ENCODE peak calls at places on chromosome 17, in four cellular contexts. N is heart left ventricle, X is thyroid gland, B is ovary. P is an unnamed sample.

GRCh38 chr17:44636562-44636961 is 19.7 kb upstream of the MEIOC start:
- DNase-seq in N (no peak), B (no peak), X (no peak), P (no peak)

GRCh38 chr17:81004336-81005015 is 12.8 kb downstream of the CHMP6 start:
- DNase-seq in B (no peak), N (no peak), X (no peak), P (no peak)

GRCh38 chr17:1907818-1908698 is 78.3 kb downstream of the RPA1 start:
- DNase-seq in N (no peak), B (no peak), X (peak; percentile 11), P (no peak)

GRCh38 chr17:28720247-28720996 is 637 bp downstream of the RPL23A start:
- DNase-seq in X (no peak), N (no peak), B (no peak), P (no peak)

GRCh38 chr17:81419333-81419885 is 24.2 kb downstream of the BAHCC1 start:
- DNase-seq in B (peak; percentile 93), N (peak; percentile 97), X (peak; percentile 90), P (peak; percentile 57)

GRCh38 chr17:73423806-73424205 is 112.0 kb upstream of the CDC42EP4 start:
- DNase-seq in B (no peak), X (no peak), N (no peak), P (no peak)

GRCh38 chr17:45740553-45741330 is 43.4 kb upstream of the CRHR1 start:
- DNase-seq in B (no peak), N (peak; percentile 45), X (peak; percentile 36), P (peak; percentile 14)

GRCh38 chr17:67294451-67295199 is 49.6 kb upstream of the HELZ start:
- DNase-seq in N (no peak), X (peak; percentile 63), B (no peak), P (no peak)

GRCh38 chr17:59221159-59221847 is 992 bp downstream of the GDPD1 start:
- DNase-seq in X (no peak), B (no peak), N (no peak), P (no peak)

GRCh38 chr17:18033442-18034099 is 5.4 kb downstream of the ATPAF2 start:
- DNase-seq in N (peak; percentile 70), B (peak; percentile 33), X (peak; percentile 46), P (peak; percentile 72)

GRCh38 chr17:2215616-2216364 is 87.8 kb downstream of the SMG6 start:
- DNase-seq in N (peak; percentile 84), X (no peak), B (peak; percentile 77), P (peak; percentile 59)

GRCh38 chr17:67992541-67993152 is 3.6 kb downstream of the C17orf58 start:
- DNase-seq in N (no peak), X (no peak), B (no peak), P (no peak)

GRCh38 chr17:81656835-81657234 is 493 bp upstream of the PDE6G start:
- DNase-seq in N (no peak), B (no peak), X (no peak), P (no peak)

GRCh38 chr17:76714822-76715461 is 4.2 kb upstream of the MXRA7 start:
- DNase-seq in X (peak; percentile 85), B (peak; percentile 76), N (peak; percentile 69), P (peak; percentile 84)

GRCh38 chr17:75844530-75845057 is 390 bp upstream of the UNC13D start:
- DNase-seq in X (peak; percentile 93), N (no peak), B (no peak), P (peak; percentile 82)

GRCh38 chr17:20197527-20197926 is 188.4 kb downstream of the SPECC1 start:
- DNase-seq in X (no peak), N (no peak), B (no peak), P (no peak)
- H3K9me3 ChIP-seq in X (no peaks in the 10 kb centered on the region), N (no peaks in the 10 kb centered on the region), B (no peaks in the 10 kb centered on the region), P (no peaks in the 10 kb centered on the region)

DNA sequence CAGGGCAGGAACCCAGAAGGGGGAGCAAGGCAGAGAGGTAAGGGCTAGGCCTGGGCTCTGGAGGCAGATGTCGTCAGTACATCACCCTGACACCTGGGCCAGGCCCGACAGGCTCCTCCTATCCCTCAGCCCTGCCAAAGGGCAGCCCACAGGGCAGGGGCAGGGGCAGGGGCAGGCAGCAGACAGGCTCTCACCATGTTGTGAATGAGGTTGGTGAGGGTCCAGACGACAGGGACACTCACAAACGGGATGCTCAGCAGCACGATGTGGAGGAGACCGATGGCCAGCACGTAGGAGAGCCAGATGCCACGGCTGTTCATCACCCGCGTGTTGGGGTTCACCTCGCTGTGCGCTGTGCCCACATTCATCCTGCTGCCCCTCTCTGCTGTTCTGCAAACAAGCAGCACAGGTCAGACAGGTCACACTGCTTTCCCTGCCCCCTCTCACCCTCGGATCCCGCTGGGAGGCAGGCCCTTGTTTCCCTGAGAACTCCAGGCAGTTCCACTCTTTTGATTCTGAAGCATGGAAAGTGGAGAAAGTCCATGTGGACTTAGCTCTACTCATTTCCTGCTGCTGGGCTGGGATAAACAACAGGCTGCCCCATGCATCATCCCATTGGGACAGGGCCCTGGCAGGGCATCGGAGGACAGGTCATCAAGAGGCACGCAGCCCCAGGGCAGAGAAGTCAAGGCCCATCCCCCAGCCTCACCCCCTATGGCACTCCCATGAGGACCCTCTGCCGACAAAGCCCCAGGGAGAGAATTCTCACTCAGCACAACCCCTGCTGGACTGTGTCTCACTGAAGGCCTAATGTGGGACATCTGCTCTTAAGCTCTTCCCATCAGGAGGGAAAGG is 3.3 kb downstream of the ORMDL3 start:
- DNase-seq in N (no peak), B (no peak), X (no peak), P (no peak)
- TF ChIP-seq POLR2A in N (no peak), B (no peak), X (no peak), P (no peak)

GRCh38 chr17:5183410-5183793 is 8.3 kb downstream of the ZNF594 start:
- DNase-seq in X (no peak), N (no peak), B (no peak), P (no peak)

GRCh38 chr17:5179003-5179402 is 12.7 kb downstream of the ZNF594 start:
- DNase-seq in N (no peak), B (no peak), X (no peak), P (no peak)

GRCh38 chr17:5181509-5182305 is 10.0 kb downstream of the ZNF594 start:
- DNase-seq in X (no peak), N (no peak), B (no peak), P (no peak)

GRCh38 chr17:5184284-5184683 is 7.4 kb downstream of the ZNF594 start:
- DNase-seq in X (no peak), B (no peak), N (no peak), P (no peak)

GRCh38 chr17:5182597-5183409 is 8.9 kb downstream of the ZNF594 start:
- DNase-seq in B (no peak), N (no peak), X (no peak), P (no peak)
- H3K9me3 ChIP-seq in B (peaks cover 55% of the 10 kb centered on the region), N (peaks cover 31% of the 10 kb centered on the region), X (peaks cover 25% of the 10 kb centered on the region), P (peaks cover 99% of the 10 kb centered on the region)

GRCh38 chr17:78613423-78613822 is 36.2 kb upstream of the DNAH17 start:
- DNase-seq in X (no peak), B (no peak), N (no peak), P (no peak)

GRCh38 chr17:78610951-78611511 is 33.8 kb upstream of the DNAH17 start:
- DNase-seq in N (no peak), B (no peak), X (no peak), P (no peak)

GRCh38 chr17:78609198-78609597 is 32.0 kb upstream of the DNAH17 start:
- DNase-seq in X (no peak), N (no peak), B (no peak), P (no peak)

GRCh38 chr17:78608804-78609186 is 31.6 kb upstream of the DNAH17 start:
- DNase-seq in N (no peak), B (no peak), X (no peak), P (no peak)

GRCh38 chr17:78611636-78612035 is 34.4 kb upstream of the DNAH17 start:
- DNase-seq in X (no peak), B (no peak), N (no peak), P (no peak)
- TF ChIP-seq POLR2A in X (no peak), B (no peak), N (no peak), P (no peak)

DNA sequence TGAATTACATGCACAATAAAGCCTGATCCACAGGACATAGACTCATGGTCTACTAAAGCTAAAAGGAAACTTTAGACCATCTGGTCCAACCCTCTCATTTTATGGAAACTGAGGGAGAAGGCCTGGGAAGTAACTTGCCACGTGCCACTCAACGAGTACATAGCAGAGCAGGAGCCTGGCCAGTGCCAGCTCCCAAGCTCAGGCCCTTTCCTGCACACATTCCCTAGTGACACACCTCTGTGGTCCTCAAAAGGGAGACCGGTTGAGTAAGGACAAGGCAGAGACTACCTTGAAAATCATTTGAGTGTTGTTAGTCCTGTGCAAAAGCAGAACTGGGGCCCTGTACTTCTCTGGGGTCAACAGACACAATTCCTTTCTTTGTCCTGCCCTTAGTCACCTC is 2.8 kb downstream of the CCL4L2 start:
- DNase-seq in B (no peak), N (no peak), X (no peak), P (no peak)
- H3K9me3 ChIP-seq in B (no peaks in the 10 kb centered on the region), N (no peaks in the 10 kb centered on the region), X (no peaks in the 10 kb centered on the region), P (no peaks in the 10 kb centered on the region)

GRCh38 chr17:7313028-7313889 is 1.9 kb downstream of the GPS2 start:
- DNase-seq in N (no peak), B (no peak), X (no peak), P (no peak)
- TF ChIP-seq POLR2A in N (no peak), B (no peak), X (no peak), P (peak; percentile 6)

DNA sequence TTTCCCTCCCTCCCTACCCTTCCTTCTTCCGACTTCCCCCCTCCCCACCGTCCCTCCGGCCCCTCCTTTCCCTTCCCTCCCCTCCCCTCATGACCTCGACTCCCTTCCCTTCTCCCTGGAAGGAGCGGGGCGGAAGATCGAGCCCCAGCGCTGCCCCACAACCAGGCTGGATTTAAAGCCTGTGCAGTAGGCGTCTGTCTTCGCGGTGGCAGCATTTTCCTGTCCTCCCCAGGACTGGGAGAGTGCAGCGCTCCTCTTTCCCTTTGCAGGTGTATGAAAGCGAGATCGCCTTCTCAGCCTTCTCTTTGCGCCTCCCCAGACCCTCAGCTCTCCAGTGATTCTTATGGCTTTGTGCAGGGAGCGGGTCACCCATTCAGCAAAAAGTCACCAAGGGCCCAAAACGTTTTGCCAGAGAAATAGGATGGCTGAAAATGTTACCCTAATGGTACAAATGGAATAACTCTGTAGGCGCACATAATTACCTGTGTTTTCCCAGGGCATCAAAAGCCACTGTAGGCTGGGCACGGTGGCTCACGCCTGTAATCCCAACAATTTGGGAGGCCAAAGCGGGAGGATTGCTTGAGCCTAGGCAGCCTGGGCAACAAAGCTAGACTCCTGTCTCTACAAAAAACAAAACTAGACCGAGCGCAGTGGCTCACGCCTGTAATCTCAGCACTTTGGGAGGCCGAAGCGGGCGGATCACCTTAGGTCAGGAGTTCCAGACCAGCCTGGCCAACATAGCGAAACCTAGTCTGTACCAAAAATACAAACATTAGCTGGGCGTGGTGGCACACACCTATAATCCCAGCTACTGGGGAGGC is 40.8 kb downstream of the SLFN12L start:
- DNase-seq in N (no peak), B (no peak), X (no peak), P (no peak)
- H3K9me3 ChIP-seq in N (no peaks in the 10 kb centered on the region), B (peaks cover 3% of the 10 kb centered on the region), X (no peaks in the 10 kb centered on the region), P (no peaks in the 10 kb centered on the region)

GRCh38 chr17:60391419-60392041 is 403 bp downstream of the USP32 start:
- DNase-seq in B (no peak), X (no peak), N (no peak), P (no peak)
- TF ChIP-seq POLR2A in B (no peak), X (no peak), N (no peak), P (no peak)

DNA sequence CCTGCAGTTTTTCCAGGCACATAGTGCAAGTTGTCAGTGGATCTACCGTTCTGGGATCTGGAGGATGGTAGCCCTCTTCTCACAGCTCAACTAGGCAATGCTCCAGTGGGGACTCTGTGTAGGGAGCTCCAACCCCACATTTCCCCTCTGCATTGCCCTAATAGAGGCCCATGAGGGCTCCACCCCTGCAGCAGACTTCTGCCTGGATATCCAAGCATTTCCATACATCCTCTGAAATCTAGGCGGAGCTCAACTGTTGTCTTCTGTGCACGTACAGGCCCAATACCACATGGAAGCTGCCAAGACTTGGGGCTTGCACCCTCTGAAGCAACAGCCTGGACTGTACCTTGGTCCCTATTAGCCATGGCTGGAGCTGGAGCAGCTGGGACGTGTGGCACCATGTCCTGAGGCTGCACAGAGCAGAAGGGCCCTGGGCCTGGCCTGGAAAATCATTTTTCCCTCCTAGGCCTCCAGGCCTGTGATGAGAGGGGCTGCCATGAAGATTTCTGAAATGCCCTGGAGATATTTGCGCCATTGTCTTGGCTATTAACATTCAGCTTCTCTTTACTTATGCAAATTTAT is 10.9 kb upstream of the MILR1 start:
- DNase-seq in N (no peak), X (no peak), B (no peak), P (no peak)
- H3K9me3 ChIP-seq in N (no peaks in the 10 kb centered on the region), X (no peaks in the 10 kb centered on the region), B (peaks cover 7% of the 10 kb centered on the region), P (peaks cover 3% of the 10 kb centered on the region)

P was measured in adrenal gland.